ENCODE peak calls at places on chromosomes 2 and 18, in five cellular contexts. B is GM13976, W is fibroblast of mammary gland, V is neural crest cell, Z is fibroblast of the aortic adventitia. L is an unnamed sample.
A peak's percentile ranks its signal among the peaks of the same experiment; 100 is the strongest.

GRCh38 chr18:44731866-44732555 is 51.3 kb downstream of the SETBP1 start:
- DNase-seq in W (peak; percentile 75), B (peak; percentile 42), Z (no peak), V (no peak), L (no peak)

GRCh38 chr2:169637620-169638019 is 53.5 kb downstream of the PPIG start:
- DNase-seq in B (no peak), Z (peak; percentile 46), V (no peak), W (peak; percentile 78), L (peak; percentile 62)

GRCh38 chr2:238241970-238242369 is 2.1 kb upstream of the HES6 start:
- DNase-seq in Z (no peak), W (peak; percentile 17), B (no peak), V (no peak), L (no peak)

GRCh38 chr2:47581201-47581600 is 178.2 kb downstream of the MSH2 start:
- DNase-seq in V (no peak), Z (no peak), W (no peak), B (no peak), L (no peak)

GRCh38 chr18:56541790-56542189 is 96.6 kb downstream of the TXNL1 start:
- DNase-seq in W (no peak), V (no peak), B (no peak), Z (no peak), L (no peak)

GRCh38 chr18:75189696-75190095 is 19.2 kb downstream of the PTGR3 start:
- DNase-seq in B (no peak), Z (no peak), W (no peak), V (no peak), L (no peak)

GRCh38 chr18:15198116-15198389 is 450.1 kb downstream of the ANKRD30B start:
- DNase-seq in V (no peak), Z (no peak), B (no peak), W (no peak), L (no peak)

GRCh38 chr18:28045880-28046279 is 131.1 kb downstream of the CDH2 start:
- DNase-seq in V (no peak), B (no peak), W (no peak), Z (no peak), L (no peak)

GRCh38 chr2:71611247-71611646 is 157.9 kb downstream of the DYSF start:
- DNase-seq in B (no peak), W (no peak), Z (no peak), V (no peak), L (no peak)

GRCh38 chr2:71669628-71670429 is 216.5 kb downstream of the DYSF start:
- DNase-seq in B (peak; percentile 15), V (no peak), Z (no peak), W (no peak), L (no peak)

GRCh38 chr2:180115675-180116074 is 108.6 kb upstream of the CWC22 start:
- DNase-seq in Z (peak; percentile 35), W (peak; percentile 38), V (no peak), B (no peak), L (peak; percentile 8)

GRCh38 chr18:42437646-42438045 is 482.6 kb downstream of the PIK3C3 start:
- DNase-seq in W (peak; percentile 41), B (no peak), V (no peak), Z (peak; percentile 55), L (peak; percentile 74)

GRCh38 chr2:6492573-6492972 is 373.1 kb downstream of the CMPK2 start:
- DNase-seq in Z (no peak), B (no peak), V (no peak), W (no peak), L (no peak)

GRCh38 chr18:58195278-58195721 is 151.3 kb downstream of the NEDD4L start:
- DNase-seq in W (no peak), B (peak; percentile 34), V (no peak), Z (no peak), L (no peak)

GRCh38 chr2:231457101-231457500 is 7.2 kb downstream of the NCL start:
- DNase-seq in W (peak; percentile 63), B (no peak), V (no peak), Z (no peak), L (no peak)

GRCh38 chr2:100470898-100471514 is 724 bp downstream of the NMS start:
- DNase-seq in B (no peak), V (peak; percentile 78), Z (peak; percentile 3), W (peak; percentile 5), L (peak; percentile 9)

GRCh38 chr18:35672897-35673296 is 91.4 kb downstream of the GALNT1 start:
- DNase-seq in V (no peak), Z (no peak), B (no peak), W (peak; percentile 64), L (peak; percentile 3)

GRCh38 chr2:146278881-146279280 is 1565.9 kb upstream of the ACVR2A start:
- DNase-seq in Z (no peak), B (no peak), W (no peak), V (no peak), L (no peak)

GRCh38 chr2:148645135-148645924 is 779 bp downstream of the EPC2 start:
- DNase-seq in W (peak; percentile 85), V (peak; percentile 95), Z (peak; percentile 93), B (peak; percentile 85), L (peak; percentile 94)
- TF ChIP-seq CTCF in W (no peak), V (no peak), Z (peak; percentile 47), B (peak; percentile 42), L (peak; percentile 35)

GRCh38 chr2:234977228-234977679 is 25.4 kb downstream of the SH3BP4 start:
- DNase-seq in V (no peak), B (no peak), Z (no peak), W (no peak), L (no peak)

GRCh38 chr2:234981197-234982095 is 29.6 kb downstream of the SH3BP4 start:
- DNase-seq in Z (peak; percentile 100), V (no peak), W (peak; percentile 99), B (no peak), L (peak; percentile 99)

GRCh38 chr2:234980476-234981187 is 28.8 kb downstream of the SH3BP4 start:
- DNase-seq in B (no peak), W (no peak), V (no peak), Z (no peak), L (peak; percentile 59)

GRCh38 chr2:234978466-234979203 is 26.8 kb downstream of the SH3BP4 start:
- DNase-seq in W (peak; percentile 36), Z (peak; percentile 40), V (no peak), B (no peak), L (peak; percentile 55)

DNA sequence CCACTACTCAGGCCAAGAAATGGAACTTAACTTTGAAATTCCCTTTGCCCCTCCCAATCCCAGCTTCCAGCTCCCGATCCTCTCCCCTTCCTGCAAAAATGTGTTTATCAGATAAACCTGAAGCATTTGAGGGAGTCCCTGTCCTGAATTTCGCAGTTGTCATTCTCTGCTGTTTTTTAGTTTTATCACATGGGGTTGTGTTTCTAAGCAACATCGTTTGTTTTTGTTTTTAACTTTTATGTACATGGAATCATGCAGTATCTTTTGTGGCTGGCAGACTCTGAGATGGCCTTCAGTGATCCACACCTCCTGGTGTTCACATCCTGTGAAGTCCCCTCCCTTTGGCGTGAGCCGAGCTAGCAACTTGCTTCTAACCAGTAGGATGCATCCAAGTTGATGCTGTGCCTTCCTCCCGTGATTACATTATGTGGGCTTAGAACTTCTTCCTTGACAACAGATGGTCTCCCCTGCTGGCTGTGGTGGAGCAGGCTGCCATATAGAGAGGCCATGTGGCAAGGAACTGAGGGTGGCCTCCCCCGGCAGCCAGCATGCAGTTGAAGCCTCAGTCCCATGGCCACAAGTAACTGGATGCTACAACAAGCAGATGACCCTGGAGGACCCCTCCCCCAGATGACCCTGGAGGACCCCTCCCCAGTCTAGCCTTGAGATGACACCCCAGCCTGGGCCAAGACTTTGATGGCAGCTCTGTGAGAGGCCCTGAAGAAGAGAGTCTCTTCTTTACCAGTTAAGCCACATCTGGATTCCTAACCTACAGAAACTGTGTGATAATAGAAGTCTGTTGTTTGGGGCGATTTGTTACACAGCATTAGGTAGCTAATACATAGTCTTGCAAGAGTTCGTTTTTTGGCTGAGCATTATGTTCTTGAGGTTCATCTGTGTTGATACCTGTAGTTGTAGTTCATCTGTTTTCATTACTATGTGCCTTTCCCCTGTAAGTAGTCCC is 27.7 kb downstream of the SH3BP4 start:
- DNase-seq in W (no peak), V (no peak), Z (peak; percentile 35), B (no peak), L (peak; percentile 62)
- TF ChIP-seq CTCF in W (no peak), V (no peak), Z (no peak), B (no peak), L (no peak)

GRCh38 chr2:28471214-28471613 is 24.6 kb upstream of the PLB1 start:
- DNase-seq in B (no peak), W (no peak), Z (no peak), V (no peak), L (no peak)
- TF ChIP-seq CTCF in B (no peak), W (no peak), Z (no peak), V (no peak), L (no peak)

GRCh38 chr2:206784559-206785353 is 19.4 kb downstream of the FASTKD2 start:
- DNase-seq in B (no peak), W (no peak), V (no peak), Z (no peak), L (no peak)

GRCh38 chr2:206780671-206781070 is 15.3 kb downstream of the FASTKD2 start:
- DNase-seq in W (no peak), B (no peak), V (no peak), Z (no peak), L (no peak)

DNA sequence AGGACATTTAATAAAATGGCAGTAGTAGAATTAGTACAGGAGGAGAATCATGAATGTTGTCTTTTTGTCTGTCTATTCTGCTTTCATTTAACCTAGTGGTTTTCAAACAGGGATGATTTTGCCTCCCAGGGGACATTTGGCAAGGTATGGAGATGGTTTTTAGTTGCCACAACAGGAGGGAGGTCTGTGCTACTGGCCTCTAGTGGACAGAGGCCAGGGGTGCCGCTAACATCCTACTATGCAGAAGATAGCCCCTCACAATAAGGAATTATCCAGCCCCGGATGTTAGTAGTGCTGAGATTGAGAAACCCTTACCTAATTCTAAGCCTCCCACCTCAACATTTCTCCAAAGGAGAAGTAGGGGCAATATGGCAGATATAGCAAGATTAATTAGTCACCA is 18.3 kb downstream of the FASTKD2 start:
- DNase-seq in W (peak; percentile 25), V (no peak), B (no peak), Z (no peak), L (peak; percentile 10)
- TF ChIP-seq CTCF in W (peak; percentile 62), V (peak; percentile 62), B (no peak), Z (peak; percentile 57), L (peak; percentile 65)

DNA sequence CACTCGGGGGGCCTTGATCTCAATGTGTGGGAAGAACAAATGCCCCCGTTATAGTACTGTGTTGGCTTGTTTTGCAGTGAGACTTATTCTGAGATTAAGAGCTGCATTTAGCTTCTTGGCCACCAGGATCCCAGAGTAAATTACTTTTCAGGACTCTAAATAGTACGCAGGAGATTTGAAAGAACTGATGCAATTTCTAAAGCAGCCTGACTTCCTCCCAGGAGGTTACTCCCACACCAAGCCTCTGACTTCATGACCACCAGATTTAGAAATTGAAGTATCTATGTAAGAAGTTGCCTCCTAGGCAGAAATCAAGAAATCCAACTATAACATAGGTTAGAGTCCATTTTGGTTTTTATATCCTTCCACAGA is 67.0 kb downstream of the FEZ2 start:
- DNase-seq in B (peak; percentile 38), Z (peak; percentile 75), W (peak; percentile 88), V (no peak), L (peak; percentile 93)
- TF ChIP-seq CTCF in B (no peak), Z (peak; percentile 30), W (peak; percentile 35), V (no peak), L (peak; percentile 44)

L was measured in cardiac fibroblast.